ENCODE peak calls at places on chromosomes 11 and 22, in five cellular contexts. O, G, F, C and W are unnamed samples.

GRCh38 chr11:134835561-134835960 is 423.5 kb upstream of the B3GAT1 start:
- DNase-seq in O (no peak), G (no peak), F (no peak), C (no peak), W (no peak)

GRCh38 chr11:86575927-86576326 is 96.5 kb downstream of the ME3 start:
- DNase-seq in O (no peak), G (no peak), F (no peak), C (no peak), W (no peak)

GRCh38 chr11:61505640-61506155 is 2.9 kb upstream of the LRRC10B start:
- DNase-seq in O (no peak), G (peak), F (no peak), C (no peak), W (no peak)

GRCh38 chr22:25766418-25766817 is 24.4 kb downstream of the MYO18B start:
- DNase-seq in O (no peak), G (no peak), F (no peak), C (no peak), W (no peak)

GRCh38 chr11:116890193-116890592 is 52.8 kb upstream of the APOA1 start:
- DNase-seq in O (no peak), G (no peak), F (no peak), C (no peak), W (no peak)

GRCh38 chr22:33986167-33986771 is 66.0 kb upstream of the LARGE1 start:
- DNase-seq in O (no peak), G (no peak), F (no peak), C (no peak), W (no peak)

GRCh38 chr11:121291319-121291718 is 1.3 kb upstream of the SC5D start:
- DNase-seq in O (no peak), G (no peak), F (no peak), C (no peak), W (no peak)

GRCh38 chr11:58285483-58286040 is 17.5 kb upstream of the OR10W1 start:
- DNase-seq in O (no peak), G (no peak), F (no peak), C (no peak), W (no peak)

GRCh38 chr22:38422615-38423511 is 32.1 kb downstream of the KCNJ4 start:
- DNase-seq in O (no peak), G (peak), F (no peak), C (peak), W (peak)

GRCh38 chr11:45671246-45672171 is 6.1 kb upstream of the CHST1 start:
- DNase-seq in O (peak), G (peak), F (no peak), C (no peak), W (peak)

GRCh38 chr11:104320091-104320490 is 156.1 kb upstream of the PDGFD start:
- DNase-seq in O (no peak), G (no peak), F (no peak), C (no peak), W (no peak)

GRCh38 chr22:37623075-37624016 is 14.7 kb downstream of the GGA1 start:
- DNase-seq in O (peak), G (peak), F (peak), C (peak), W (no peak)

GRCh38 chr11:80980221-80980620 is 1539.4 kb upstream of the TENM4 start:
- DNase-seq in O (no peak), G (no peak), F (no peak), C (no peak), W (no peak)